ENCODE peak calls at places on chromosomes 13 and 19, in six cellular contexts. O, H, D, X, Q and W are unnamed samples.

GRCh38 chr19:3243851-3244700 is 19.6 kb downstream of the CELF5 start:
- DNase-seq in Q (peak), X (no peak), H (peak), O (peak), D (no peak), W (no peak)

GRCh38 chr19:35756373-35757230 is at the start of gene HSPB6:
- DNase-seq in H (no peak), D (no peak), O (no peak), X (no peak), Q (no peak), W (no peak)

GRCh38 chr19:33416307-33417215 is 43.1 kb downstream of the CEBPG start:
- DNase-seq in X (peak), D (no peak), O (peak), Q (peak), H (peak), W (peak)

GRCh38 chr19:40672038-40672437 is 18.4 kb downstream of the NUMBL start:
- DNase-seq in X (no peak), H (no peak), D (no peak), Q (no peak), O (no peak), W (no peak)

GRCh38 chr13:112849500-112849899 is 119.5 kb upstream of the MCF2L start:
- DNase-seq in H (peak), D (no peak), Q (peak), O (no peak), X (no peak), W (no peak)

GRCh38 chr13:46687810-46688209 is 109.2 kb downstream of the ESD start:
- DNase-seq in H (no peak), X (no peak), D (no peak), O (no peak), Q (peak), W (no peak)

GRCh38 chr19:5624154-5624663 is 1.3 kb downstream of the SAFB start:
- DNase-seq in D (no peak), X (peak), H (no peak), O (peak), Q (peak), W (no peak)

GRCh38 chr13:27053235-27053884 is 118.3 kb downstream of the USP12 start:
- DNase-seq in H (no peak), X (no peak), O (no peak), Q (no peak), D (no peak), W (no peak)

GRCh38 chr19:2524840-2525723 is 49.2 kb downstream of the GADD45B start:
- DNase-seq in Q (peak), H (no peak), X (peak), D (no peak), O (no peak), W (no peak)

GRCh38 chr19:17235618-17236413 is 9.8 kb downstream of the OCEL1 start:
- DNase-seq in Q (peak), H (no peak), O (peak), X (peak), D (peak), W (peak)

GRCh38 chr19:19539738-19540703 is 2.0 kb downstream of the CILP2 start:
- DNase-seq in D (no peak), H (no peak), O (peak), X (no peak), Q (peak), W (no peak)

GRCh38 chr13:28333204-28333900 is 161.6 kb downstream of the FLT1 start:
- DNase-seq in D (no peak), H (peak), Q (no peak), O (no peak), X (no peak), W (no peak)

GRCh38 chr13:25210842-25211241 is 38.8 kb upstream of the AMER2 start:
- DNase-seq in D (no peak), O (no peak), H (no peak), X (no peak), Q (no peak), W (no peak)